ENCODE peak calls at places on chromosome 3, in four cellular contexts. One of them, this sample, is unnamed. For H3K36me3, the result is how much of the 10 kb centered on the place peaks cover.

GRCh38 chr3:7788881-7789280 is 712.7 kb upstream of the LMCD1 start:
- DNase-seq in mucosa of descending colon: no peak
- DNase-seq in heart right ventricle: no peak
- DNase-seq in kidney: no peak
- DNase-seq in this sample: no peak

GRCh38 chr3:138187296-138188012 is at the start of gene ARMC8:
- DNase-seq in mucosa of descending colon: peak
- DNase-seq in heart right ventricle: peak
- DNase-seq in kidney: peak
- DNase-seq in this sample: peak

GRCh38 chr3:190491533-190492054 is 22.3 kb upstream of the IL1RAP start:
- DNase-seq in mucosa of descending colon: no peak
- DNase-seq in heart right ventricle: peak
- DNase-seq in kidney: no peak
- DNase-seq in this sample: no peak

GRCh38 chr3:104669083-104669482 is 697.6 kb upstream of the ALCAM start:
- DNase-seq in mucosa of descending colon: no peak
- DNase-seq in heart right ventricle: no peak
- DNase-seq in kidney: no peak
- DNase-seq in this sample: no peak

GRCh38 chr3:71305246-71306206 is 278.0 kb downstream of the FOXP1 start:
- DNase-seq in mucosa of descending colon: peak
- DNase-seq in heart right ventricle: peak
- DNase-seq in kidney: no peak
- DNase-seq in this sample: peak

GRCh38 chr3:27677554-27677953 is 44.6 kb downstream of the EOMES start:
- DNase-seq in mucosa of descending colon: no peak
- DNase-seq in heart right ventricle: no peak
- DNase-seq in kidney: no peak
- DNase-seq in this sample: no peak

GRCh38 chr3:135238866-135239434 is 443.9 kb downstream of the EPHB1 start:
- DNase-seq in mucosa of descending colon: no peak
- DNase-seq in heart right ventricle: no peak
- DNase-seq in kidney: no peak
- DNase-seq in this sample: no peak

GRCh38 chr3:143045639-143046038 is 44.3 kb downstream of the U2SURP start:
- DNase-seq in mucosa of descending colon: no peak
- DNase-seq in heart right ventricle: no peak
- DNase-seq in kidney: no peak
- DNase-seq in this sample: no peak

GRCh38 chr3:147930417-147930816 is 521.3 kb downstream of the ZIC1 start:
- DNase-seq in mucosa of descending colon: no peak
- DNase-seq in heart right ventricle: no peak
- DNase-seq in kidney: no peak
- DNase-seq in this sample: no peak

GRCh38 chr3:153130312-153130977 is 31.6 kb upstream of the RAP2B start:
- DNase-seq in mucosa of descending colon: no peak
- DNase-seq in heart right ventricle: no peak
- DNase-seq in kidney: no peak
- DNase-seq in this sample: no peak

GRCh38 chr3:36362973-36363372 is 17.3 kb upstream of the STAC start:
- DNase-seq in mucosa of descending colon: no peak
- DNase-seq in heart right ventricle: no peak
- DNase-seq in kidney: no peak
- DNase-seq in this sample: no peak

GRCh38 chr3:65854606-65855304 is 184.0 kb downstream of the MAGI1 start:
- DNase-seq in mucosa of descending colon: peak
- DNase-seq in heart right ventricle: no peak
- DNase-seq in kidney: no peak
- DNase-seq in this sample: peak

GRCh38 chr3:105108823-105109222 is 257.9 kb upstream of the ALCAM start:
- DNase-seq in mucosa of descending colon: no peak
- DNase-seq in heart right ventricle: no peak
- DNase-seq in kidney: no peak
- DNase-seq in this sample: no peak

GRCh38 chr3:159499031-159499793 is 489.4 kb upstream of the IL12A start:
- DNase-seq in mucosa of descending colon: no peak
- DNase-seq in heart right ventricle: no peak
- DNase-seq in kidney: no peak
- DNase-seq in this sample: no peak

GRCh38 chr3:169980055-169980454 is 13.4 kb downstream of the SEC62 start:
- DNase-seq in mucosa of descending colon: no peak
- DNase-seq in heart right ventricle: no peak
- DNase-seq in kidney: no peak
- DNase-seq in this sample: no peak

GRCh38 chr3:7744850-7745249 is 756.8 kb upstream of the LMCD1 start:
- DNase-seq in mucosa of descending colon: no peak
- DNase-seq in heart right ventricle: no peak
- DNase-seq in kidney: no peak
- DNase-seq in this sample: no peak

GRCh38 chr3:159128628-159129027 is 326.8 kb downstream of the MFSD1 start:
- DNase-seq in mucosa of descending colon: no peak
- DNase-seq in heart right ventricle: no peak
- DNase-seq in kidney: no peak
- DNase-seq in this sample: no peak

GRCh38 chr3:88167704-88168103 is 17.9 kb downstream of the C3orf38 start:
- DNase-seq in mucosa of descending colon: no peak
- DNase-seq in heart right ventricle: no peak
- DNase-seq in kidney: no peak
- DNase-seq in this sample: no peak

GRCh38 chr3:193605876-193606275 is 12.9 kb downstream of the OPA1 start:
- DNase-seq in mucosa of descending colon: peak
- DNase-seq in heart right ventricle: no peak
- DNase-seq in kidney: no peak
- DNase-seq in this sample: peak

GRCh38 chr3:159829056-159829995 is 159.3 kb upstream of the IL12A start:
- DNase-seq in mucosa of descending colon: peak
- DNase-seq in heart right ventricle: peak
- DNase-seq in kidney: peak
- DNase-seq in this sample: peak

GRCh38 chr3:2568929-2569328 is 470.3 kb downstream of the CNTN4 start:
- DNase-seq in mucosa of descending colon: no peak
- DNase-seq in heart right ventricle: no peak
- DNase-seq in kidney: no peak
- DNase-seq in this sample: no peak

GRCh38 chr3:161644871-161645636 is 148.4 kb downstream of the OTOL1 start:
- DNase-seq in mucosa of descending colon: no peak
- DNase-seq in heart right ventricle: no peak
- DNase-seq in kidney: no peak
- DNase-seq in this sample: peak

GRCh38 chr3:63937661-63938651 is 25.8 kb upstream of the SCAANT1 start:
- DNase-seq in mucosa of descending colon: no peak
- DNase-seq in heart right ventricle: no peak
- DNase-seq in kidney: no peak
- DNase-seq in this sample: peak

GRCh38 chr3:124483915-124484470 is 246.3 kb upstream of the UMPS start:
- DNase-seq in mucosa of descending colon: no peak
- DNase-seq in heart right ventricle: no peak
- DNase-seq in kidney: no peak
- DNase-seq in this sample: no peak

GRCh38 chr3:107240183-107241091 is 136.8 kb upstream of the CCDC54 start:
- DNase-seq in mucosa of descending colon: peak
- DNase-seq in heart right ventricle: peak
- DNase-seq in kidney: peak
- DNase-seq in this sample: peak

GRCh38 chr3:55059027-55059629 is 131.3 kb upstream of the LRTM1 start:
- DNase-seq in mucosa of descending colon: no peak
- DNase-seq in heart right ventricle: no peak
- DNase-seq in kidney: no peak
- DNase-seq in this sample: no peak

GRCh38 chr3:46943237-46944187 is 33.0 kb downstream of the CCDC12 start:
- DNase-seq in mucosa of descending colon: peak
- DNase-seq in heart right ventricle: no peak
- DNase-seq in kidney: peak
- DNase-seq in this sample: no peak

GRCh38 chr3:156826896-156827882 is 1.0 kb downstream of the LEKR1 start:
- DNase-seq in mucosa of descending colon: no peak
- DNase-seq in heart right ventricle: no peak
- DNase-seq in kidney: no peak
- DNase-seq in this sample: no peak

GRCh38 chr3:123082370-123083065 is 15.7 kb downstream of the PDIA5 start:
- DNase-seq in mucosa of descending colon: no peak
- DNase-seq in heart right ventricle: no peak
- DNase-seq in kidney: no peak
- DNase-seq in this sample: no peak

GRCh38 chr3:184448321-184449160 is 68.7 kb downstream of the CHRD start:
- DNase-seq in mucosa of descending colon: no peak
- DNase-seq in heart right ventricle: no peak
- DNase-seq in kidney: no peak
- DNase-seq in this sample: peak

GRCh38 chr3:72951259-72951722 is 45.3 kb upstream of the PPP4R2 start:
- DNase-seq in mucosa of descending colon: no peak
- DNase-seq in heart right ventricle: no peak
- DNase-seq in kidney: no peak
- DNase-seq in this sample: no peak

GRCh38 chr3:15634671-15635661 is 33.4 kb downstream of the BTD start:
- DNase-seq in mucosa of descending colon: no peak
- DNase-seq in heart right ventricle: no peak
- DNase-seq in kidney: peak
- DNase-seq in this sample: no peak

GRCh38 chr3:64224826-64225606 is at the start of gene PRICKLE2:
- DNase-seq in mucosa of descending colon: peak
- DNase-seq in heart right ventricle: peak
- DNase-seq in kidney: peak
- DNase-seq in this sample: no peak

GRCh38 chr3:185199671-185200070 is 46.8 kb upstream of the C3orf70 start:
- DNase-seq in mucosa of descending colon: no peak
- DNase-seq in heart right ventricle: no peak
- DNase-seq in kidney: no peak
- DNase-seq in this sample: no peak

GRCh38 chr3:196968233-196969000 is at the start of gene PIGZ:
- DNase-seq in mucosa of descending colon: peak
- DNase-seq in heart right ventricle: peak
- DNase-seq in kidney: peak
- DNase-seq in this sample: no peak

GRCh38 chr3:37543692-37544091 is 318.0 kb upstream of the CTDSPL start:
- DNase-seq in mucosa of descending colon: no peak
- DNase-seq in heart right ventricle: no peak
- DNase-seq in kidney: no peak
- DNase-seq in this sample: peak

GRCh38 chr3:172125053-172125452 is 85.7 kb downstream of the FNDC3B start:
- DNase-seq in mucosa of descending colon: no peak
- DNase-seq in heart right ventricle: no peak
- DNase-seq in kidney: no peak
- DNase-seq in this sample: no peak
- H3K36me3 ChIP-seq in mucosa of descending colon: under half
- H3K36me3 ChIP-seq in heart right ventricle: under half
- H3K36me3 ChIP-seq in kidney: under half
- H3K36me3 ChIP-seq in this sample: under half

GRCh38 chr3:119978554-119979208 is 115.6 kb downstream of the GSK3B start:
- DNase-seq in mucosa of descending colon: no peak
- DNase-seq in heart right ventricle: peak
- DNase-seq in kidney: no peak
- DNase-seq in this sample: no peak
- H3K36me3 ChIP-seq in mucosa of descending colon: under half
- H3K36me3 ChIP-seq in heart right ventricle: under half
- H3K36me3 ChIP-seq in kidney: under half
- H3K36me3 ChIP-seq in this sample: under half

GRCh38 chr3:10335871-10336622 is 15.1 kb upstream of the SEC13 start:
- DNase-seq in mucosa of descending colon: no peak
- DNase-seq in heart right ventricle: no peak
- DNase-seq in kidney: no peak
- DNase-seq in this sample: no peak
- H3K36me3 ChIP-seq in mucosa of descending colon: under half
- H3K36me3 ChIP-seq in heart right ventricle: under half
- H3K36me3 ChIP-seq in kidney: under half
- H3K36me3 ChIP-seq in this sample: under half

GRCh38 chr3:114634635-114635034 is 340.8 kb downstream of the TIGIT start:
- DNase-seq in mucosa of descending colon: no peak
- DNase-seq in heart right ventricle: no peak
- DNase-seq in kidney: no peak
- DNase-seq in this sample: no peak
- H3K36me3 ChIP-seq in mucosa of descending colon: under half
- H3K36me3 ChIP-seq in heart right ventricle: under half
- H3K36me3 ChIP-seq in kidney: under half
- H3K36me3 ChIP-seq in this sample: under half

DNA sequence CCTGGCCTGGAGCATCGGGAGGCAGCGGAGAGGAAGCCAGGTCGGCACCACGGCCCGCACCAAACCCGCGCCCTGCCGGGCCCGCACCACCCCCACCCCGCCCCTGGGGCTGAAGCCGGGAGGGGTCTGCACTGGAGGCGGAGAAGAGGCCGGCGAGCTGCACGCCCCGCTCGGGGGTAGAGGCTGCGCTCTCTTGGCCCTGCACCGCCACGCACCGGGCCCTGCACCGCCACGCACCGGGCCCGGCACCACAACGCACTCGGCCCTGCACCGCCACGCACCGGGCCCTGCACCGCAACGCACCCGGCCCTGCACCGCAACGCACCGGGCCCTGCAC is 41.4 kb downstream of the MUC20 start:
- DNase-seq in mucosa of descending colon: no peak
- DNase-seq in heart right ventricle: no peak
- DNase-seq in kidney: no peak
- DNase-seq in this sample: no peak
- H3K36me3 ChIP-seq in mucosa of descending colon: under half
- H3K36me3 ChIP-seq in heart right ventricle: under half
- H3K36me3 ChIP-seq in kidney: under half
- H3K36me3 ChIP-seq in this sample: under half

GRCh38 chr3:172685331-172686214 is 25.3 kb downstream of the NCEH1 start:
- DNase-seq in mucosa of descending colon: no peak
- DNase-seq in heart right ventricle: no peak
- DNase-seq in kidney: no peak
- DNase-seq in this sample: no peak
- H3K36me3 ChIP-seq in mucosa of descending colon: under half
- H3K36me3 ChIP-seq in heart right ventricle: under half
- H3K36me3 ChIP-seq in kidney: under half
- H3K36me3 ChIP-seq in this sample: under half